ENCODE peak calls at places on chromosomes 4 and X, in eight cellular contexts. One of them, this sample, is unnamed.

GRCh38 chr4:83605216-83605615 is 69.3 kb downstream of the GPAT3 start:
- DNase-seq in Calu3: no peak
- DNase-seq in colonic mucosa: no peak
- DNase-seq in left cardiac atrium: no peak
- DNase-seq in stimulated activated CD4-positive, alpha-beta T cell treated with anti-CD3 and anti-CD28 coated beads, Interleukin-2, amount 100 ng/mL, for 24 hours: no peak
- DNase-seq in activated CD4-positive, alpha-beta T cell treated with anti-CD3 and anti-CD28 coated beads, Interleukin-2, amount 10 ng/mL, durations not matched to agents 7 days and 5 days: no peak
- DNase-seq in HuH-7: no peak
- DNase-seq in HuH-7.5: no peak
- DNase-seq in this sample: no peak

GRCh38 chr4:85807247-85807915 is 332.4 kb downstream of the ARHGAP24 start:
- DNase-seq in stimulated activated CD4-positive, alpha-beta T cell treated with anti-CD3 and anti-CD28 coated beads, Interleukin-2, amount 100 ng/mL, for 24 hours: no peak
- DNase-seq in colonic mucosa: no peak
- DNase-seq in Calu3: no peak
- DNase-seq in activated CD4-positive, alpha-beta T cell treated with anti-CD3 and anti-CD28 coated beads, Interleukin-2, amount 10 ng/mL, durations not matched to agents 7 days and 5 days: no peak
- DNase-seq in HuH-7.5: no peak
- DNase-seq in HuH-7: no peak
- DNase-seq in left cardiac atrium: peak
- DNase-seq in this sample: no peak

GRCh38 chr4:36900446-36900987 is 344.0 kb upstream of the NWD2 start:
- DNase-seq in HuH-7: no peak
- DNase-seq in left cardiac atrium: no peak
- DNase-seq in stimulated activated CD4-positive, alpha-beta T cell treated with anti-CD3 and anti-CD28 coated beads, Interleukin-2, amount 100 ng/mL, for 24 hours: no peak
- DNase-seq in Calu3: no peak
- DNase-seq in activated CD4-positive, alpha-beta T cell treated with anti-CD3 and anti-CD28 coated beads, Interleukin-2, amount 10 ng/mL, durations not matched to agents 7 days and 5 days: no peak
- DNase-seq in HuH-7.5: no peak
- DNase-seq in colonic mucosa: no peak
- DNase-seq in this sample: no peak

GRCh38 chrX:66760648-66761047 is 121.8 kb upstream of the EDA2R start:
- DNase-seq in Calu3: no peak
- DNase-seq in HuH-7.5: no peak
- DNase-seq in left cardiac atrium: no peak
- DNase-seq in colonic mucosa: no peak
- DNase-seq in stimulated activated CD4-positive, alpha-beta T cell treated with anti-CD3 and anti-CD28 coated beads, Interleukin-2, amount 100 ng/mL, for 24 hours: no peak
- DNase-seq in HuH-7: no peak
- DNase-seq in activated CD4-positive, alpha-beta T cell treated with anti-CD3 and anti-CD28 coated beads, Interleukin-2, amount 10 ng/mL, durations not matched to agents 7 days and 5 days: no peak
- DNase-seq in this sample: no peak

GRCh38 chrX:64097891-64098290 is 107.6 kb downstream of the AMER1 start:
- DNase-seq in HuH-7: no peak
- DNase-seq in HuH-7.5: no peak
- DNase-seq in stimulated activated CD4-positive, alpha-beta T cell treated with anti-CD3 and anti-CD28 coated beads, Interleukin-2, amount 100 ng/mL, for 24 hours: no peak
- DNase-seq in Calu3: no peak
- DNase-seq in left cardiac atrium: no peak
- DNase-seq in activated CD4-positive, alpha-beta T cell treated with anti-CD3 and anti-CD28 coated beads, Interleukin-2, amount 10 ng/mL, durations not matched to agents 7 days and 5 days: no peak
- DNase-seq in colonic mucosa: no peak
- DNase-seq in this sample: no peak

GRCh38 chrX:17680732-17681413 is 56.4 kb upstream of the SCML1 start:
- DNase-seq in HuH-7.5: no peak
- DNase-seq in HuH-7: no peak
- DNase-seq in stimulated activated CD4-positive, alpha-beta T cell treated with anti-CD3 and anti-CD28 coated beads, Interleukin-2, amount 100 ng/mL, for 24 hours: no peak
- DNase-seq in colonic mucosa: no peak
- DNase-seq in Calu3: no peak
- DNase-seq in activated CD4-positive, alpha-beta T cell treated with anti-CD3 and anti-CD28 coated beads, Interleukin-2, amount 10 ng/mL, durations not matched to agents 7 days and 5 days: no peak
- DNase-seq in left cardiac atrium: no peak
- DNase-seq in this sample: no peak

GRCh38 chr4:59728496-59728895 is 1471.6 kb upstream of the ADGRL3 start:
- DNase-seq in left cardiac atrium: no peak
- DNase-seq in stimulated activated CD4-positive, alpha-beta T cell treated with anti-CD3 and anti-CD28 coated beads, Interleukin-2, amount 100 ng/mL, for 24 hours: no peak
- DNase-seq in Calu3: no peak
- DNase-seq in HuH-7.5: no peak
- DNase-seq in colonic mucosa: no peak
- DNase-seq in HuH-7: no peak
- DNase-seq in activated CD4-positive, alpha-beta T cell treated with anti-CD3 and anti-CD28 coated beads, Interleukin-2, amount 10 ng/mL, durations not matched to agents 7 days and 5 days: no peak
- DNase-seq in this sample: no peak

GRCh38 chr4:112325522-112325921 is 28.4 kb downstream of the ALPK1 start:
- DNase-seq in Calu3: no peak
- DNase-seq in activated CD4-positive, alpha-beta T cell treated with anti-CD3 and anti-CD28 coated beads, Interleukin-2, amount 10 ng/mL, durations not matched to agents 7 days and 5 days: no peak
- DNase-seq in HuH-7.5: no peak
- DNase-seq in stimulated activated CD4-positive, alpha-beta T cell treated with anti-CD3 and anti-CD28 coated beads, Interleukin-2, amount 100 ng/mL, for 24 hours: no peak
- DNase-seq in left cardiac atrium: no peak
- DNase-seq in HuH-7: no peak
- DNase-seq in colonic mucosa: no peak
- DNase-seq in this sample: no peak

GRCh38 chrX:21865436-21865835 is 9.6 kb downstream of the YY2 start:
- DNase-seq in stimulated activated CD4-positive, alpha-beta T cell treated with anti-CD3 and anti-CD28 coated beads, Interleukin-2, amount 100 ng/mL, for 24 hours: no peak
- DNase-seq in activated CD4-positive, alpha-beta T cell treated with anti-CD3 and anti-CD28 coated beads, Interleukin-2, amount 10 ng/mL, durations not matched to agents 7 days and 5 days: no peak
- DNase-seq in left cardiac atrium: no peak
- DNase-seq in colonic mucosa: no peak
- DNase-seq in HuH-7: no peak
- DNase-seq in Calu3: no peak
- DNase-seq in HuH-7.5: no peak
- DNase-seq in this sample: no peak

GRCh38 chrX:130696542-130696941 is 206.5 kb downstream of the ENOX2 start:
- DNase-seq in stimulated activated CD4-positive, alpha-beta T cell treated with anti-CD3 and anti-CD28 coated beads, Interleukin-2, amount 100 ng/mL, for 24 hours: no peak
- DNase-seq in HuH-7: no peak
- DNase-seq in Calu3: no peak
- DNase-seq in colonic mucosa: no peak
- DNase-seq in HuH-7.5: no peak
- DNase-seq in activated CD4-positive, alpha-beta T cell treated with anti-CD3 and anti-CD28 coated beads, Interleukin-2, amount 10 ng/mL, durations not matched to agents 7 days and 5 days: no peak
- DNase-seq in left cardiac atrium: no peak
- DNase-seq in this sample: no peak

GRCh38 chr4:11847161-11847560 is 418.5 kb upstream of the HS3ST1 start:
- DNase-seq in left cardiac atrium: no peak
- DNase-seq in stimulated activated CD4-positive, alpha-beta T cell treated with anti-CD3 and anti-CD28 coated beads, Interleukin-2, amount 100 ng/mL, for 24 hours: no peak
- DNase-seq in activated CD4-positive, alpha-beta T cell treated with anti-CD3 and anti-CD28 coated beads, Interleukin-2, amount 10 ng/mL, durations not matched to agents 7 days and 5 days: no peak
- DNase-seq in HuH-7.5: no peak
- DNase-seq in colonic mucosa: no peak
- DNase-seq in Calu3: no peak
- DNase-seq in HuH-7: no peak
- DNase-seq in this sample: no peak

GRCh38 chrX:144219035-144219434 is 335.2 kb downstream of the UBE2NL start:
- DNase-seq in HuH-7.5: no peak
- DNase-seq in activated CD4-positive, alpha-beta T cell treated with anti-CD3 and anti-CD28 coated beads, Interleukin-2, amount 10 ng/mL, durations not matched to agents 7 days and 5 days: no peak
- DNase-seq in stimulated activated CD4-positive, alpha-beta T cell treated with anti-CD3 and anti-CD28 coated beads, Interleukin-2, amount 100 ng/mL, for 24 hours: no peak
- DNase-seq in left cardiac atrium: no peak
- DNase-seq in HuH-7: no peak
- DNase-seq in Calu3: no peak
- DNase-seq in colonic mucosa: no peak
- DNase-seq in this sample: no peak

GRCh38 chr4:158856852-158857251 is 88.0 kb downstream of the FNIP2 start:
- DNase-seq in Calu3: no peak
- DNase-seq in stimulated activated CD4-positive, alpha-beta T cell treated with anti-CD3 and anti-CD28 coated beads, Interleukin-2, amount 100 ng/mL, for 24 hours: no peak
- DNase-seq in HuH-7.5: peak
- DNase-seq in left cardiac atrium: no peak
- DNase-seq in activated CD4-positive, alpha-beta T cell treated with anti-CD3 and anti-CD28 coated beads, Interleukin-2, amount 10 ng/mL, durations not matched to agents 7 days and 5 days: peak
- DNase-seq in colonic mucosa: no peak
- DNase-seq in HuH-7: peak
- DNase-seq in this sample: peak

GRCh38 chr4:112057479-112057878 is 87.8 kb upstream of the FAM241A start:
- DNase-seq in left cardiac atrium: no peak
- DNase-seq in stimulated activated CD4-positive, alpha-beta T cell treated with anti-CD3 and anti-CD28 coated beads, Interleukin-2, amount 100 ng/mL, for 24 hours: no peak
- DNase-seq in activated CD4-positive, alpha-beta T cell treated with anti-CD3 and anti-CD28 coated beads, Interleukin-2, amount 10 ng/mL, durations not matched to agents 7 days and 5 days: no peak
- DNase-seq in colonic mucosa: no peak
- DNase-seq in Calu3: no peak
- DNase-seq in HuH-7: no peak
- DNase-seq in HuH-7.5: no peak
- DNase-seq in this sample: no peak

GRCh38 chrX:118823263-118824172 is at the start of gene ZCCHC12:
- DNase-seq in colonic mucosa: no peak
- DNase-seq in HuH-7.5: peak
- DNase-seq in activated CD4-positive, alpha-beta T cell treated with anti-CD3 and anti-CD28 coated beads, Interleukin-2, amount 10 ng/mL, durations not matched to agents 7 days and 5 days: peak
- DNase-seq in HuH-7: peak
- DNase-seq in stimulated activated CD4-positive, alpha-beta T cell treated with anti-CD3 and anti-CD28 coated beads, Interleukin-2, amount 100 ng/mL, for 24 hours: peak
- DNase-seq in left cardiac atrium: peak
- DNase-seq in Calu3: peak
- DNase-seq in this sample: peak

GRCh38 chr4:76078033-76078613 is 3.6 kb downstream of the ART3 start:
- DNase-seq in stimulated activated CD4-positive, alpha-beta T cell treated with anti-CD3 and anti-CD28 coated beads, Interleukin-2, amount 100 ng/mL, for 24 hours: no peak
- DNase-seq in HuH-7.5: no peak
- DNase-seq in Calu3: no peak
- DNase-seq in colonic mucosa: no peak
- DNase-seq in left cardiac atrium: no peak
- DNase-seq in HuH-7: no peak
- DNase-seq in activated CD4-positive, alpha-beta T cell treated with anti-CD3 and anti-CD28 coated beads, Interleukin-2, amount 10 ng/mL, durations not matched to agents 7 days and 5 days: no peak
- DNase-seq in this sample: no peak

GRCh38 chr4:6581566-6582121 is 6.7 kb downstream of the MAN2B2 start:
- DNase-seq in HuH-7: no peak
- DNase-seq in left cardiac atrium: no peak
- DNase-seq in activated CD4-positive, alpha-beta T cell treated with anti-CD3 and anti-CD28 coated beads, Interleukin-2, amount 10 ng/mL, durations not matched to agents 7 days and 5 days: no peak
- DNase-seq in colonic mucosa: no peak
- DNase-seq in stimulated activated CD4-positive, alpha-beta T cell treated with anti-CD3 and anti-CD28 coated beads, Interleukin-2, amount 100 ng/mL, for 24 hours: no peak
- DNase-seq in Calu3: no peak
- DNase-seq in HuH-7.5: no peak
- DNase-seq in this sample: no peak

This sample was measured in GM13977.